ENCODE peak calls at places on chromosomes 2 and 18, in seven cellular contexts. I is erythroblast; L is psoas muscle; D is brain microvascular endothelial cell; Y is NCI-H2081 treated with DMSO at 0.1 percent for 48 hours; B is neural progenitor cell; H is stimulated activated CD8-positive, alpha-beta memory T cell treated with anti-CD3 and anti-CD28 coated beads, Interleukin-4, amount 100 ng/mL, for 4 hours. E is an unnamed sample.
A peak's percentile ranks its signal among the peaks of the same experiment; 100 is the strongest.

GRCh38 chr18:63233334-63233733 is 86.2 kb downstream of the BCL2 start:
- DNase-seq in B (no peak), D (no peak), L (no peak), Y (no peak), H (no peak), I (no peak), E (no peak)

GRCh38 chr2:160209457-160209856 is 9.4 kb upstream of the ITGB6 start:
- DNase-seq in D (peak; percentile 95), L (no peak), B (no peak), Y (no peak), H (no peak), I (no peak), E (no peak)

GRCh38 chr2:100976634-100977391 is 25.3 kb upstream of the RPL31 start:
- DNase-seq in Y (no peak), D (peak; percentile 26), B (no peak), L (no peak), I (no peak), H (no peak), E (no peak)

GRCh38 chr18:79396431-79397287 is 929 bp downstream of the NFATC1 start:
- DNase-seq in H (no peak), Y (no peak), I (peak; percentile 66), D (no peak), B (peak; percentile 82), L (peak; percentile 66), E (no peak)

GRCh38 chr2:100394111-100394641 is 23.3 kb downstream of the CHST10 start:
- DNase-seq in Y (no peak), D (no peak), B (no peak), H (no peak), L (no peak), I (no peak), E (no peak)

GRCh38 chr2:126244937-126245336 is 411.0 kb upstream of the GYPC start:
- DNase-seq in B (peak; percentile 80), L (peak; percentile 19), D (peak; percentile 47), H (no peak), I (peak; percentile 76), Y (no peak), E (peak; percentile 36)

GRCh38 chr18:8516391-8517250 is 92.6 kb upstream of the RAB12 start:
- DNase-seq in L (no peak), Y (no peak), I (no peak), H (no peak), D (no peak), B (no peak), E (no peak)

GRCh38 chr2:14125561-14125960 is 507.0 kb upstream of the LRATD1 start:
- DNase-seq in Y (no peak), D (no peak), L (no peak), I (no peak), H (no peak), B (no peak), E (no peak)

GRCh38 chr2:57453929-57454328 is 592.7 kb upstream of the VRK2 start:
- DNase-seq in H (no peak), Y (no peak), D (no peak), L (no peak), I (no peak), B (peak; percentile 7), E (no peak)

GRCh38 chr2:72124391-72124790 is 23.3 kb downstream of the CYP26B1 start:
- DNase-seq in H (no peak), L (no peak), B (no peak), Y (no peak), I (no peak), D (no peak), E (no peak)

GRCh38 chr18:55320399-55321255 is 267.4 kb downstream of the TCF4 start:
- DNase-seq in H (no peak), L (no peak), Y (no peak), I (peak; percentile 25), B (no peak), D (no peak), E (no peak)

GRCh38 chr18:45167631-45168225 is 447.5 kb upstream of the SLC14A2 start:
- DNase-seq in H (no peak), I (no peak), B (no peak), D (peak; percentile 79), L (no peak), Y (no peak), E (no peak)

GRCh38 chr2:54708584-54709340 is 14.7 kb upstream of the EML6 start:
- DNase-seq in D (no peak), I (no peak), B (peak; percentile 42), Y (no peak), H (no peak), L (peak; percentile 23), E (no peak)

GRCh38 chr2:68653538-68653982 is 10.2 kb downstream of the PROKR1 start:
- DNase-seq in I (no peak), H (peak; percentile 17), B (no peak), Y (no peak), D (peak; percentile 85), L (no peak), E (peak; percentile 88)

GRCh38 chr18:22844184-22844583 is 88.9 kb upstream of the RBBP8 start:
- DNase-seq in D (no peak), L (no peak), H (no peak), I (no peak), Y (no peak), B (no peak), E (no peak)

GRCh38 chr2:64120008-64120407 is 24.2 kb downstream of the PELI1 start:
- DNase-seq in D (no peak), H (no peak), Y (no peak), L (no peak), B (no peak), I (no peak), E (no peak)